ENCODE peak calls at places on chromosomes 6 and 20, in nine cellular contexts. D is glutamatergic neuron; M is left ventricle myocardium inferior; Y is activated CD4-positive, alpha-beta T cell treated with anti-CD3 and anti-CD28 coated beads, Interleukin-2, amount 50 U/mL, for 24 hours; H is HuH-7.5; P is stromal cell of bone marrow; X is HTR-8/SVneo; L is stimulated activated CD4-positive, alpha-beta T cell treated with anti-CD3 and anti-CD28 coated beads, Interleukin-4, amount 100 ng/mL, for 1 hour; W is NCI-H345. R is an unnamed sample.
A peak's percentile ranks its signal among the peaks of the same experiment; 100 is the strongest.

GRCh38 chr6:30463651-30464618 is 25.4 kb upstream of the HLA-E start:
- DNase-seq in M (peak; percentile 40), W (no peak), Y (peak; percentile 41), H (no peak), X (no peak), D (no peak), P (no peak), L (peak; percentile 51), R (no peak)

GRCh38 chr20:13101701-13102100 is 92.9 kb downstream of the SPTLC3 start:
- DNase-seq in H (no peak), D (no peak), M (no peak), Y (no peak), L (no peak), X (no peak), P (peak; percentile 14), W (no peak), R (no peak)

GRCh38 chr6:27669278-27669797 is 196.4 kb upstream of the ZNF184 start:
- DNase-seq in D (no peak), X (no peak), P (no peak), W (peak; percentile 48), M (no peak), H (no peak), Y (no peak), L (no peak), R (peak; percentile 62)

GRCh38 chr6:121349596-121349995 is 15.3 kb upstream of the TBC1D32 start:
- DNase-seq in Y (no peak), H (no peak), L (no peak), D (no peak), M (no peak), X (no peak), W (no peak), P (no peak), R (no peak)

GRCh38 chr6:63486196-63486595 is 86.1 kb upstream of the LOC128125822 start:
- DNase-seq in M (no peak), W (no peak), H (no peak), D (no peak), Y (no peak), L (no peak), X (no peak), P (no peak), R (no peak)

GRCh38 chr20:53827996-53828672 is 234.5 kb upstream of the ZNF217 start:
- DNase-seq in L (no peak), W (no peak), D (no peak), H (no peak), P (peak; percentile 97), Y (no peak), X (peak; percentile 68), M (no peak), R (peak; percentile 63)

GRCh38 chr20:38134427-38135281 is 30.4 kb downstream of the TGM2 start:
- DNase-seq in W (no peak), D (no peak), P (no peak), Y (no peak), M (no peak), H (no peak), L (no peak), X (peak; percentile 88), R (peak; percentile 66)

GRCh38 chr20:1427457-1428054 is 34.7 kb upstream of the FKBP1A start:
- DNase-seq in W (peak; percentile 100), X (no peak), H (no peak), M (no peak), D (no peak), L (no peak), Y (no peak), P (no peak), R (peak; percentile 70)

GRCh38 chr6:156844089-156844488 is 66.9 kb downstream of the ARID1B start:
- DNase-seq in M (no peak), W (no peak), L (no peak), D (no peak), H (no peak), X (no peak), Y (no peak), P (no peak), R (no peak)

GRCh38 chr6:144635051-144635450 is 349.9 kb downstream of the UTRN start:
- DNase-seq in H (no peak), Y (no peak), W (no peak), M (no peak), D (no peak), X (no peak), P (no peak), L (no peak), R (no peak)

GRCh38 chr6:72721346-72721745 is 99.5 kb downstream of the KCNQ5 start:
- DNase-seq in L (no peak), Y (no peak), M (no peak), X (no peak), H (no peak), P (no peak), W (no peak), D (no peak), R (no peak)

GRCh38 chr6:168024951-168025510 is 27.6 kb downstream of the KIF25 start:
- DNase-seq in Y (no peak), X (no peak), D (no peak), H (no peak), M (no peak), W (no peak), L (no peak), P (no peak), R (no peak)

GRCh38 chr20:31833130-31833930 is 12.1 kb downstream of the FOXS1 start:
- DNase-seq in M (peak; percentile 65), P (no peak), D (peak; percentile 100), L (peak; percentile 64), H (peak; percentile 96), X (peak; percentile 73), W (peak; percentile 30), Y (peak; percentile 46), R (peak; percentile 57)

R was measured in T47D.